ENCODE peak calls at places on chromosomes 11 and 22, in nine cellular contexts. G is activated CD8-positive, alpha-beta memory T cell treated with anti-CD3 and anti-CD28 coated beads for 1 hour; P is endothelial cell; C is cardiac septum; E is T-cell; Y is fibroblast of the conjunctiva; N is NCI-H1694 treated with DMSO at 0.1 percent for 48 hours; Z is left cardiac atrium; A is H7. T is an unnamed sample.

GRCh38 chr22:49962012-49962750 is 1.6 kb downstream of the PIM3 start:
- DNase-seq in G (peak; percentile 72), N (peak; percentile 31), C (peak; percentile 95), E (peak; percentile 80), Y (peak; percentile 79), P (peak; percentile 82), A (peak; percentile 97), Z (peak; percentile 90), T (peak; percentile 95)

GRCh38 chr22:50064453-50064852 is 6.4 kb upstream of the TTLL8 start:
- DNase-seq in G (no peak), Y (no peak), C (no peak), N (no peak), Z (no peak), E (no peak), P (no peak), A (peak; percentile 45), T (no peak)

GRCh38 chr11:97607301-97608000 is 1217.6 kb downstream of the JRKL start:
- DNase-seq in G (no peak), Z (no peak), C (no peak), P (no peak), Y (no peak), A (no peak), E (no peak), N (no peak), T (no peak)

GRCh38 chr11:61294717-61295595 is at the start of gene VWCE:
- DNase-seq in Y (no peak), P (peak; percentile 80), A (peak; percentile 95), C (no peak), Z (peak; percentile 68), E (peak; percentile 69), G (peak; percentile 49), N (peak; percentile 43), T (no peak)

GRCh38 chr11:61487342-61488025 is 21.1 kb upstream of the LRRC10B start:
- DNase-seq in E (no peak), Y (no peak), N (no peak), C (no peak), G (no peak), Z (no peak), A (peak; percentile 31), P (no peak), T (no peak)

GRCh38 chr11:103295704-103296103 is 186.5 kb downstream of the DYNC2H1 start:
- DNase-seq in P (no peak), Z (no peak), Y (no peak), A (no peak), N (no peak), G (no peak), E (no peak), C (no peak), T (no peak)

GRCh38 chr22:17980638-17981051 is 43.7 kb downstream of the MICAL3 start:
- DNase-seq in C (no peak), Z (peak; percentile 51), G (peak; percentile 13), A (peak; percentile 42), N (no peak), Y (no peak), E (peak; percentile 37), P (no peak), T (no peak)

GRCh38 chr22:39206491-39206890 is 38.3 kb downstream of the PDGFB start:
- DNase-seq in C (no peak), P (no peak), G (no peak), A (no peak), E (no peak), Z (no peak), Y (no peak), N (no peak), T (no peak)

GRCh38 chr11:64885367-64886286 is 7.2 kb upstream of the EHD1 start:
- DNase-seq in G (no peak), Y (no peak), P (no peak), C (no peak), N (peak; percentile 6), A (no peak), Z (no peak), E (no peak), T (no peak)

GRCh38 chr11:26580929-26581328 is 8.9 kb upstream of the MUC15 start:
- DNase-seq in E (no peak), C (no peak), Z (no peak), P (no peak), Y (peak; percentile 54), A (no peak), G (no peak), N (no peak), T (no peak)

GRCh38 chr11:66862559-66863037 is 5.7 kb downstream of the LRFN4 start:
- DNase-seq in Z (no peak), G (no peak), C (no peak), N (no peak), A (peak; percentile 39), E (no peak), P (no peak), Y (no peak), T (no peak)

GRCh38 chr22:32728291-32728690 is 73.2 kb upstream of the TIMP3 start:
- DNase-seq in Y (no peak), P (no peak), E (no peak), N (no peak), G (no peak), A (no peak), Z (no peak), C (no peak), T (no peak)

GRCh38 chr11:128521697-128522062 is 65.7 kb downstream of the ETS1 start:
- DNase-seq in N (no peak), Z (peak; percentile 34), A (peak; percentile 62), G (no peak), E (no peak), Y (no peak), C (no peak), P (no peak), T (no peak)